ENCODE peak calls at places on chromosomes 2 and 18, in four cellular contexts. One of them, this sample, is unnamed.

GRCh38 chr2:39549718-39550464 is 112.8 kb upstream of the MAP4K3 start:
- DNase-seq in A549: no peak
- DNase-seq in sigmoid colon: no peak
- DNase-seq in transverse colon: no peak
- DNase-seq in this sample: no peak

GRCh38 chr2:7073901-7074300 is 156.7 kb downstream of the RNF144A start:
- DNase-seq in A549: no peak
- DNase-seq in sigmoid colon: no peak
- DNase-seq in transverse colon: no peak
- DNase-seq in this sample: no peak

GRCh38 chr2:218072002-218072401 is 2.9 kb downstream of the RUFY4 start:
- DNase-seq in A549: no peak
- DNase-seq in sigmoid colon: no peak
- DNase-seq in transverse colon: no peak
- DNase-seq in this sample: no peak

GRCh38 chr2:671787-672605 is 5.2 kb downstream of the TMEM18 start:
- DNase-seq in A549: no peak
- DNase-seq in sigmoid colon: no peak
- DNase-seq in transverse colon: no peak
- DNase-seq in this sample: no peak

GRCh38 chr2:128439231-128440086 is 120.8 kb upstream of the HS6ST1 start:
- DNase-seq in A549: no peak
- DNase-seq in sigmoid colon: peak; percentile 55
- DNase-seq in transverse colon: no peak
- DNase-seq in this sample: peak; percentile 74

GRCh38 chr2:38178556-38179419 is 102.8 kb upstream of the CYP1B1 start:
- DNase-seq in A549: peak; percentile 68
- DNase-seq in sigmoid colon: peak; percentile 70
- DNase-seq in transverse colon: no peak
- DNase-seq in this sample: no peak

GRCh38 chr18:2857491-2858063 is 10.8 kb downstream of the EMILIN2 start:
- DNase-seq in A549: no peak
- DNase-seq in sigmoid colon: peak; percentile 92
- DNase-seq in transverse colon: peak; percentile 67
- DNase-seq in this sample: peak; percentile 94

GRCh38 chr2:173048901-173049661 is 26.6 kb upstream of the MAP3K20 start:
- DNase-seq in A549: peak; percentile 97
- DNase-seq in sigmoid colon: peak; percentile 94
- DNase-seq in transverse colon: peak; percentile 59
- DNase-seq in this sample: peak; percentile 85

GRCh38 chr2:60337142-60337497 is 216.3 kb downstream of the BCL11A start:
- DNase-seq in A549: no peak
- DNase-seq in sigmoid colon: no peak
- DNase-seq in transverse colon: no peak
- DNase-seq in this sample: no peak

GRCh38 chr18:53660306-53660705 is 564.2 kb downstream of the MBD2 start:
- DNase-seq in A549: no peak
- DNase-seq in sigmoid colon: no peak
- DNase-seq in transverse colon: no peak
- DNase-seq in this sample: no peak

GRCh38 chr2:81290846-81291245 is 986.3 kb upstream of the LRRTM1 start:
- DNase-seq in A549: no peak
- DNase-seq in sigmoid colon: no peak
- DNase-seq in transverse colon: no peak
- DNase-seq in this sample: no peak

GRCh38 chr2:86223098-86223681 is 23.9 kb downstream of the MRPL35 start:
- DNase-seq in A549: no peak
- DNase-seq in sigmoid colon: peak; percentile 95
- DNase-seq in transverse colon: peak; percentile 25
- DNase-seq in this sample: no peak

GRCh38 chr2:100781009-100781325 is 39.0 kb upstream of the NPAS2 start:
- DNase-seq in A549: no peak
- DNase-seq in sigmoid colon: no peak
- DNase-seq in transverse colon: no peak
- DNase-seq in this sample: no peak

GRCh38 chr2:222033541-222033940 is 265.3 kb downstream of the PAX3 start:
- DNase-seq in A549: no peak
- DNase-seq in sigmoid colon: no peak
- DNase-seq in transverse colon: no peak
- DNase-seq in this sample: no peak

GRCh38 chr18:42038936-42039335 is 83.9 kb downstream of the PIK3C3 start:
- DNase-seq in A549: peak; percentile 53
- DNase-seq in sigmoid colon: no peak
- DNase-seq in transverse colon: no peak
- DNase-seq in this sample: no peak

GRCh38 chr2:127161176-127162136 is 54.5 kb upstream of the BIN1 start:
- DNase-seq in A549: no peak
- DNase-seq in sigmoid colon: no peak
- DNase-seq in transverse colon: no peak
- DNase-seq in this sample: no peak

GRCh38 chr2:43985359-43985758 is 10.4 kb downstream of the LRPPRC start:
- DNase-seq in A549: no peak
- DNase-seq in sigmoid colon: no peak
- DNase-seq in transverse colon: no peak
- DNase-seq in this sample: no peak

GRCh38 chr2:182616471-182617393 is 99.3 kb upstream of the DNAJC10 start:
- DNase-seq in A549: peak; percentile 4
- DNase-seq in sigmoid colon: no peak
- DNase-seq in transverse colon: no peak
- DNase-seq in this sample: no peak

GRCh38 chr18:32441536-32441935 is 29.1 kb downstream of the GAREM1 start:
- DNase-seq in A549: no peak
- DNase-seq in sigmoid colon: no peak
- DNase-seq in transverse colon: no peak
- DNase-seq in this sample: no peak

GRCh38 chr18:28114472-28114871 is 62.5 kb downstream of the CDH2 start:
- DNase-seq in A549: peak; percentile 43
- DNase-seq in sigmoid colon: no peak
- DNase-seq in transverse colon: no peak
- DNase-seq in this sample: no peak

GRCh38 chr2:197184959-197185586 is 125.5 kb downstream of the ANKRD44 start:
- DNase-seq in A549: no peak
- DNase-seq in sigmoid colon: peak; percentile 73
- DNase-seq in transverse colon: no peak
- DNase-seq in this sample: peak; percentile 81

GRCh38 chr18:50061876-50062517 is 132.9 kb downstream of the MYO5B start:
- DNase-seq in A549: no peak
- DNase-seq in sigmoid colon: no peak
- DNase-seq in transverse colon: no peak
- DNase-seq in this sample: no peak

GRCh38 chr2:136986605-136987221 is 221.4 kb downstream of the THSD7B start:
- DNase-seq in A549: no peak
- DNase-seq in sigmoid colon: no peak
- DNase-seq in transverse colon: no peak
- DNase-seq in this sample: no peak

GRCh38 chr18:48412339-48412929 is 3.3 kb upstream of the ZBTB7C start:
- DNase-seq in A549: peak; percentile 61
- DNase-seq in sigmoid colon: no peak
- DNase-seq in transverse colon: peak; percentile 19
- DNase-seq in this sample: no peak

GRCh38 chr18:36440614-36441013 is 143.1 kb downstream of the FHOD3 start:
- DNase-seq in A549: no peak
- DNase-seq in sigmoid colon: no peak
- DNase-seq in transverse colon: no peak
- DNase-seq in this sample: no peak

GRCh38 chr18:12851709-12852108 is 32.3 kb downstream of the PTPN2 start:
- DNase-seq in A549: no peak
- DNase-seq in sigmoid colon: no peak
- DNase-seq in transverse colon: no peak
- DNase-seq in this sample: no peak
- TF ChIP-seq EP300 in A549: no peak
- TF ChIP-seq EP300 in sigmoid colon: no peak
- TF ChIP-seq EP300 in transverse colon: no peak
- TF ChIP-seq EP300 in this sample: no peak

GRCh38 chr2:1825046-1825445 is 80.7 kb upstream of the PXDN start:
- DNase-seq in A549: no peak
- DNase-seq in sigmoid colon: no peak
- DNase-seq in transverse colon: no peak
- DNase-seq in this sample: no peak

GRCh38 chr2:1822341-1822740 is 78.0 kb upstream of the PXDN start:
- DNase-seq in A549: no peak
- DNase-seq in sigmoid colon: no peak
- DNase-seq in transverse colon: no peak
- DNase-seq in this sample: no peak

GRCh38 chr2:1823187-1824169 is 79.2 kb upstream of the PXDN start:
- DNase-seq in A549: no peak
- DNase-seq in sigmoid colon: no peak
- DNase-seq in transverse colon: no peak
- DNase-seq in this sample: no peak

GRCh38 chr2:1826188-1826905 is 82.0 kb upstream of the PXDN start:
- DNase-seq in A549: no peak
- DNase-seq in sigmoid colon: no peak
- DNase-seq in transverse colon: no peak
- DNase-seq in this sample: no peak

DNA sequence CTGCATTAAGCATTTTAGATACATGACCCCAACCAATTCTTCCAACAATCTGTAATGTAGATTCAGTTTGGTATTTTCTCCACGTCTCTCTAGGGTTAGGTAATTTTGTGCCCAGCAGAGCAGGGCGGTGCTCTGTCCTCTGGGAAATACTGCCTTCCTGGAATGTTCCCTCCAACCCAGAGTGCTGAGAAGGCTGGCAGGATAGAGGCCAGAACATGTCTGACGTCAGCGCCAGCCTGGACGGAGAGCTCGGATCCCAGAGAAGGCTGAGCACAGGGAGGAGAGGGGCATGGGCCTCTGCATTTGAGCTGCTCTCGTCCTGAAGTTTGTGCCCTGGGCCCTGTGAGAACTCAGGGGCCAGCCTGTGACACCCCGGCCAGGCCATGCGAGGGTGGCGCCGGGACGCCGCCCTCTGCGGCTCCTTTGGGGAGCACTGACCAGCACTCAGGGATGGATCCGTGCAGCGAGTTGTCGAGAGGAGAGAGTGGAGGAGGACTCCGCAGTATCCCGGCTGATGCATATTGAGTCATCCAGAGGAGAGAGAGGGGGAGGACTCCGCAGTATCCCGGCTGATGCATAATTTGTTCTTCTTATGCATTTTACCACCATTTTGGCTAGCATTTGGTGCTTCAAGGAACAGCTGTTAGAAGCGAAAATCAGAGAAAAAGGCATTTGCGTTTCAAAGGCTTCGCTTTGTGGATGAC is 80.0 kb upstream of the PXDN start:
- DNase-seq in A549: no peak
- DNase-seq in sigmoid colon: peak; percentile 91
- DNase-seq in transverse colon: peak; percentile 29
- DNase-seq in this sample: no peak
- TF ChIP-seq EP300 in A549: no peak
- TF ChIP-seq EP300 in sigmoid colon: peak; percentile 13
- TF ChIP-seq EP300 in transverse colon: peak; percentile 89
- TF ChIP-seq EP300 in this sample: peak; percentile 47

GRCh38 chr2:15557947-15558346 is 3.2 kb downstream of the NBAS start:
- DNase-seq in A549: no peak
- DNase-seq in sigmoid colon: no peak
- DNase-seq in transverse colon: no peak
- DNase-seq in this sample: no peak
- TF ChIP-seq EP300 in A549: no peak
- TF ChIP-seq EP300 in sigmoid colon: no peak
- TF ChIP-seq EP300 in transverse colon: no peak
- TF ChIP-seq EP300 in this sample: no peak

GRCh38 chr2:241508510-241509407 is at the start of gene STK25:
- DNase-seq in A549: peak; percentile 99
- DNase-seq in sigmoid colon: peak; percentile 99
- DNase-seq in transverse colon: peak; percentile 98
- DNase-seq in this sample: peak; percentile 98
- TF ChIP-seq EP300 in A549: no peak
- TF ChIP-seq EP300 in sigmoid colon: no peak
- TF ChIP-seq EP300 in transverse colon: no peak
- TF ChIP-seq EP300 in this sample: no peak

GRCh38 chr2:227504700-227505099 is 32.7 kb downstream of the AGFG1 start:
- DNase-seq in A549: no peak
- DNase-seq in sigmoid colon: no peak
- DNase-seq in transverse colon: no peak
- DNase-seq in this sample: no peak

GRCh38 chr2:227497158-227497557 is 25.2 kb downstream of the AGFG1 start:
- DNase-seq in A549: no peak
- DNase-seq in sigmoid colon: no peak
- DNase-seq in transverse colon: no peak
- DNase-seq in this sample: no peak

GRCh38 chr2:227503433-227504406 is 31.8 kb downstream of the AGFG1 start:
- DNase-seq in A549: peak; percentile 90
- DNase-seq in sigmoid colon: no peak
- DNase-seq in transverse colon: peak; percentile 60
- DNase-seq in this sample: no peak

GRCh38 chr2:227499971-227500630 is 28.1 kb downstream of the AGFG1 start:
- DNase-seq in A549: peak; percentile 36
- DNase-seq in sigmoid colon: no peak
- DNase-seq in transverse colon: no peak
- DNase-seq in this sample: no peak
- TF ChIP-seq EP300 in A549: no peak
- TF ChIP-seq EP300 in sigmoid colon: no peak
- TF ChIP-seq EP300 in transverse colon: no peak
- TF ChIP-seq EP300 in this sample: no peak

GRCh38 chr2:11505652-11506610 is 27.9 kb upstream of the GREB1 start:
- DNase-seq in A549: no peak
- DNase-seq in sigmoid colon: no peak
- DNase-seq in transverse colon: no peak
- DNase-seq in this sample: no peak
- TF ChIP-seq EP300 in A549: no peak
- TF ChIP-seq EP300 in sigmoid colon: no peak
- TF ChIP-seq EP300 in transverse colon: no peak
- TF ChIP-seq EP300 in this sample: no peak

DNA sequence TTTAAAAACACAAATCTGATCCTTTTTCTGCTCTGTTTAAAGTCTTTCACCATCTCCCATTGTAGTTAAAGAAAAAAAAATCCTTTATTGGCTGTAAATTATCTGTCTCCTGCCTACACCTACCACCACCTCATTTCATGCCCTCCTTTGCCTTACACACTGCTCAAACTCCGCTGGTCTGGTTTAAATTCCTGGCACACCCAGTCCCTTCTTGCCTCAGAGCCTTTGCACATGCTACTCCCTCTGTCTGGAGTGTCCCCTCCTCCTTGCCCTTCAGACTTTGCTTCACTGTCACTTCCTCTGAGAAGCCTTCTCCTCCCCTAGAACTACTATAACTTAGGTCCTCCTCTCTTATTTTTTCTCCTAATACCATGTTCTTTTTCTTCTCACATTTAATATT is 49.6 kb downstream of the OSBPL6 start:
- DNase-seq in A549: no peak
- DNase-seq in sigmoid colon: no peak
- DNase-seq in transverse colon: no peak
- DNase-seq in this sample: no peak
- TF ChIP-seq EP300 in A549: no peak
- TF ChIP-seq EP300 in sigmoid colon: no peak
- TF ChIP-seq EP300 in transverse colon: no peak
- TF ChIP-seq EP300 in this sample: no peak

This sample was measured in suprapubic skin.